ENCODE peak calls at places on chromosome 9, in five cellular contexts. A is GM12878, P is H1, O is K562, C is HepG2. B is an unnamed sample.

GRCh38 chr9:69951411-69951810 is 92.2 kb upstream of the MAMDC2 start:
- DNase-seq in A (no peak), P (no peak), O (no peak), C (no peak), B (no peak)

GRCh38 chr9:89606567-89607311 is 1.9 kb downstream of the GADD45G start:
- DNase-seq in A (no peak), P (no peak), O (peak), C (no peak), B (no peak)

GRCh38 chr9:37410969-37411785 is 11.3 kb upstream of the GRHPR start:
- DNase-seq in A (no peak), P (no peak), O (peak), C (peak), B (no peak)

GRCh38 chr9:124458441-124458840 is 8.2 kb downstream of the ADGRD2 start:
- DNase-seq in A (no peak), P (no peak), O (no peak), C (no peak), B (no peak)

GRCh38 chr9:94801242-94801641 is 74.7 kb downstream of the AOPEP start:
- DNase-seq in A (no peak), P (no peak), O (no peak), C (no peak), B (no peak)

GRCh38 chr9:70478963-70479641 is 64.6 kb upstream of the KLF9 start:
- DNase-seq in A (no peak), P (no peak), O (no peak), C (no peak), B (no peak)

GRCh38 chr9:29866556-29866955 is 2293.3 kb upstream of the C9orf72 start:
- DNase-seq in A (peak), P (no peak), O (no peak), C (no peak), B (no peak)

GRCh38 chr9:621199-621860 is 220.2 kb upstream of the DMRT1 start:
- DNase-seq in A (no peak), P (no peak), O (no peak), C (no peak), B (no peak)

GRCh38 chr9:126327750-126328120 is 1.1 kb downstream of the MVB12B start:
- DNase-seq in A (no peak), P (no peak), O (no peak), C (no peak), B (no peak)
- H3K4me3 ChIP-seq in A (no peak), P (peak), O (no peak), C (peak), B (peak)

GRCh38 chr9:134272302-134273023 is 53.8 kb upstream of the RXRA start:
- DNase-seq in A (no peak), P (no peak), O (no peak), C (no peak), B (no peak)
- TF ChIP-seq ATF3 in A (no peak), P (no peak), O (no peak), C (no peak), B (no peak)

DNA sequence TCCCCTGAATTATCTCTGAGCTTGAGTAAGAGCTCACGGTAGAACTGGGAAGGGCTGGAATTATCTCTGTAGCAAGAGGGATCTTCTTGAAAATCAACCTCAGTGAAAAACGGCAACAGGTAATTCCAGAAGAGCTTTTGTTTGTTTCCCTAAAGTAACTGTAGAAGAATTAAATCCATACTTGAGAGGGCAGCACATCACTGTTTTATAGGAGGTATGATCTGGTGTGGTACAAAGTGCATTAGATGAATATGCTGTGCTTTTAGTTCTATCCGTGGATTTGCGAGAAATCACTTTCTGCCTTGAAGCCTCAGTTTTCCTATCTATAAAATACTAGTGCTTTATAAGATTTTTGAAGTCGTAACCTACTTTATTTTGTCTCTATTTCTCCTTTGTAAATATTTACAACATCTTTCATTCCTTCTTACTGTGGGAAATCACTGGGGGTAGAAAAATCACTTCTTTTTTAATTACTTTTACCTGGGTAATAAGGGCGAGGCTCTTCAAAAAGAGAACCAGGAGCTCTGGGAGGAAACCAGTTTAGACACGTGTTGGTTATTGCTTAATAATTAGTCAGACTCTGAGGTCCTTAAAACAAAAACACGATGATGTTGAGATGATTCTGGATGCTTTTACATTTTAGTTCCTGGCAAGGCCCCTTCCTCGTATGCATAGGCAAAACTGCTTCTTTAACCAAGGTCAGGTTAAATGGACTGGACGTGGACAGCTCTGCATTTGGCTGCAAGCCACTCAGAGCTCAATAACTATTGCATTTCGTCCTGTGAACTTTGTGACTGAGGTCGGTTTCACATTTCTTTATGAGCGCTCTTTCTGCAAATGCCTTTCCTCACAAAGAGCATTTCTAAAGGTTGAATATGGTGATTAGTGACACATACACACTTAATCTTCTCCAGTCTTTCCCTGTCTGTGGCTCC is 376.2 kb downstream of the BRINP1 start:
- DNase-seq in A (no peak), P (no peak), O (no peak), C (no peak), B (no peak)
- TF ChIP-seq MAX in A (no peak), P (no peak), O (no peak), C (no peak), B (no peak)

GRCh38 chr9:13281356-13282016 is 2.0 kb upstream of the MPDZ start:
- DNase-seq in A (no peak), P (no peak), O (no peak), C (no peak), B (no peak)

GRCh38 chr9:13278023-13278367 is 1.5 kb downstream of the MPDZ start:
- DNase-seq in A (no peak), P (no peak), O (peak), C (peak), B (no peak)

GRCh38 chr9:13278368-13279246 is 885 bp downstream of the MPDZ start:
- DNase-seq in A (no peak), P (peak), O (peak), C (peak), B (no peak)

GRCh38 chr9:13282998-13283397 is 3.5 kb upstream of the MPDZ start:
- DNase-seq in A (no peak), P (no peak), O (no peak), C (no peak), B (no peak)

DNA sequence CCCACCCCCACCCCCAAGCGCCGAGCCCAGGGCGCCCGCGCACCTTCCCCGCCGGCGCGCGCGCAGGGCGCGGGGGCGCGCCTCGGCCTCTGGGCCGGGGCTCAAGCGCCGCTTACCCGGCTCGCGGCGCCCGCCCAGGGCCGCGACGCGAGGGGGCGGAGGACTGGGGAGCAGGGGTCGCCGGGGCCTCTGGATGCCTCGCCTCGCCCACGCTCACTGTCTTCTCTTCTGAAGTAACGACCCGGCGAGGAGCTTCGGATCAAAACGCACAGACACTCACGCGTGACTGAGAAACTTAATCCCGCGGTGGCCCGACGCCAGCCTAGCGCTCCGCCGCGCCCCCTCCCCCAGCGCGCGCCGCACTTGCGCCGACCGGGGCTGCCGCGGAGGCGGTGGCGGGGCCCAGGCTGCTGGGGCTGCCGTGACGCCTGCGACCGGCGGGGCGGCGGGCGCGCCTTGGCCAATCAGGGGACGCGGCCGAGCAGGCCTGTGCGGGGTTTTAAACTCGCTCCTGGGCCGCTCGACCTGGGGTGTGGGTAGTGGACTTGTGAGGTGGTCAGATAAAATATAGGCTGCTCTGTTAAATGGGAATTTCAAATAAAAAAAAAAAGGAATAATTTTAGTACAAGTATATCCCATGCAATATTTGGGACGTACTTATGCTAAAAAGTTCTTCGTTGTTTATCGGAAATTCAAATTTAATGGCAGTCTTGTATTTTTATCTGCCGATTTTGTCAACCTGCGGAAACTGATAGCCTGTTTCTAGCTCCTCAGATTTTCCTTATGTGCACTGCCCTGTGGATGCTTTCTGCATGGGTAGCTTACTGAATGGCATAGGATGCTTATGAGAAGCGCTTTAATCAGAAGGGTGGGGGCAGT is at the start of gene MPDZ:
- DNase-seq in A (no peak), P (peak), O (peak), C (peak), B (no peak)
- H3K4me3 ChIP-seq in A (no peak), P (peak), O (peak), C (peak), B (no peak)

GRCh38 chr9:85872444-85872843 is 68.5 kb upstream of the NAA35 start:
- DNase-seq in A (no peak), P (no peak), O (no peak), C (no peak), B (no peak)
- TF ChIP-seq ATF3 in A (no peak), P (no peak), O (no peak), C (no peak), B (no peak)

DNA sequence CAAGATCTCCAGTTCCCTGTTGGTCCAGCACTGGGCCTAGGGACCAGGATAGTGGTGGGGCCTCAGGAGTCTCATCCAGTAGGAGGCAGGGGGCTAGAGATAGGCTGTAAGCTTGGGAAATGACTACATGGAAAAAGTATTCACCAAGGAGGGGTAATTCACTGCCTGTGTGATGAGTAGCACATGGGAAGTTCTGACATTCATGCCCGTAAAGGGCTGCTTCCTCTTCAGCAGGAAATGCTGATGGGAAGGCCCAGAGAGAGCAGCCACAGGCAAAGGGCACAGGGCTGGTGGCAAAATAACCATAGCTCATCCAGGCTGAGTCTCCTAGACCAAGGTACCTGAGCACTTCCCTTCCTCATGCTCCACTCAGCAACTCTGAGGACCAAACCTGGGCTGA is 23.1 kb upstream of the FRRS1L start:
- DNase-seq in A (no peak), P (no peak), O (no peak), C (no peak), B (no peak)
- TF ChIP-seq MAX in A (no peak), P (no peak), O (no peak), C (no peak), B (no peak)

GRCh38 chr9:91100878-91101450 is 260.8 kb downstream of the AUH start:
- DNase-seq in A (no peak), P (no peak), O (no peak), C (peak), B (no peak)
- H3K4me3 ChIP-seq in A (no peak), P (no peak), O (no peak), C (no peak), B (no peak)

DNA sequence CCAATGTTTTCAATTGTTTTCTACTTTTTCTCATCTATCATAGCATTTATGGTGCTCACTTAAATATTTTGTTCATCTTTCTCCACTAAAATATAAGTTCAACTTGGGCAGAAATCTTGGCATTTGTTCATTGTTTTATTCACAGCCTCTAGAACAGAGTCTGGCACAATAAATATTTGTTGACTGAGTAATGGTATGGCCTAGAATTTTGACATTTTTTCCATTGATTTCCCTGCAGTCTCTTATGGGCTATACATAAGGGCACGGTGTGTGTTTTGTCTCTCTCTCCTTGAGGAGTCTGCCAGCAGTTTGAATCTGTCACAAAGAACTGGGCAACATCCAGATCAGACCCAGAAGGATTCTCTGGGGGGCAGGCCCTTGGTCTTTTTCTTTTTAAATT is 379.7 kb downstream of the TMEM38B start:
- DNase-seq in A (no peak), P (no peak), O (no peak), C (no peak), B (no peak)
- TF ChIP-seq ATF3 in A (no peak), P (no peak), O (no peak), C (no peak), B (no peak)

DNA sequence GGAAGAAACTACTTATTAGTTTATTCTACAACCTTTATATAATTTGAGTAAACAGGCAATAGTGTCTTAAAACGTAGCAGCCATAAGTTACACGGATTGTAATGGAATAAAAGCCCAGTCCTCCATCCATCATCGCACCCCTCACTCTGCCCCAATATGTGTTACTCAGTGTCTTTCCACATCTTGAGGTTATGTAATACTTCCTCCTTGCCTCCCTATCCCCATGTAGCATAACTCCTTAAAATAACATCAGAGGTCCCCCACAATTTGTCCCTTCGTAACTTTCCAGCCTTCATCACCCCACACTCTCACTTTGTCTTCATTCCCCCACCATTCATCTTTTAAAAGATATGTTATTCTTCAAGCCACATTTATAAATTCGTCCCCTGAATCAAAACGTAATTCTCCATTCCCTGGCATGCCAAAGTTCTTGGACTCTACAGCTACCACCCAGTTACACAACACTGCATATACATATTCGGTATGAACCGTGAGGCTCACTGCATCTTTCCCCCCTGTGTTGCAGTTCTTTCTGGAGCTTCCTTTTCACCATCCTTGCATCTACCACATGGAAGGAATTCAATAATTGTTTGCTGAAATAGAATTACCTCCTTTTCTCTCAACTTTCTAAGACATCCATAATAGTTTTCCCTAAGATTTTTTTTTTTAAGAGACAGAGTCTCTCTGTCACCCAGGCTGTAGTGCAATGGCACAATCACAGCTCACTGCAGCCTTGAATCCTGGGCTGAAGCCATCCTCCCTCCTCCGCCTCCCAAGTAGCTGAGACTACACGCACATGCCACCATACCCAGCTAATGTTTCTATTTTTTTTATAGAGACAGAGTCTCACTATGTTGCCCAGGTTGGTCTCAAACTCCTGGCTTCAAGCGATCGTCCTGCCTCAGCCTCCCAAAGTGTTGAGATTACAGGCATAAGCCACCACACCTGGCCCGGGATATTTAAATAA is 3.4 kb downstream of the LPAR1 start:
- DNase-seq in A (no peak), P (no peak), O (no peak), C (no peak), B (no peak)
- TF ChIP-seq MAX in A (no peak), P (no peak), O (no peak), C (no peak), B (no peak)